ENCODE peak calls at places on chromosomes 5 and 9, in nine cellular contexts. One of them, this sample, is unnamed.

GRCh38 chr5:108379722-108380530 is 2.0 kb downstream of the FBXL17 start:
- DNase-seq in astrocyte of the spinal cord: peak
- DNase-seq in A549: no peak
- DNase-seq in upper lobe of right lung: no peak
- DNase-seq in left ventricle myocardium inferior: no peak
- DNase-seq in AG09309: no peak
- DNase-seq in mammary epithelial cell: no peak
- DNase-seq in lower leg skin: no peak
- DNase-seq in endothelial cell of umbilical vein: peak
- DNase-seq in this sample: no peak

GRCh38 chr5:138936968-138937345 is 61.8 kb upstream of the LRRTM2 start:
- DNase-seq in AG09309: no peak
- DNase-seq in left ventricle myocardium inferior: no peak
- DNase-seq in endothelial cell of umbilical vein: no peak
- DNase-seq in mammary epithelial cell: no peak
- DNase-seq in lower leg skin: peak
- DNase-seq in A549: no peak
- DNase-seq in astrocyte of the spinal cord: no peak
- DNase-seq in upper lobe of right lung: no peak
- DNase-seq in this sample: no peak

GRCh38 chr5:73300520-73301207 is 127.7 kb downstream of the TMEM174 start:
- DNase-seq in AG09309: no peak
- DNase-seq in endothelial cell of umbilical vein: no peak
- DNase-seq in mammary epithelial cell: no peak
- DNase-seq in upper lobe of right lung: no peak
- DNase-seq in left ventricle myocardium inferior: no peak
- DNase-seq in astrocyte of the spinal cord: no peak
- DNase-seq in A549: no peak
- DNase-seq in lower leg skin: no peak
- DNase-seq in this sample: no peak

GRCh38 chr5:108607421-108607820 is 140.3 kb upstream of the FER start:
- DNase-seq in left ventricle myocardium inferior: no peak
- DNase-seq in astrocyte of the spinal cord: no peak
- DNase-seq in AG09309: no peak
- DNase-seq in endothelial cell of umbilical vein: no peak
- DNase-seq in lower leg skin: no peak
- DNase-seq in A549: no peak
- DNase-seq in mammary epithelial cell: no peak
- DNase-seq in upper lobe of right lung: no peak
- DNase-seq in this sample: no peak

GRCh38 chr5:89037090-89037489 is 154.1 kb upstream of the MEF2C start:
- DNase-seq in mammary epithelial cell: peak
- DNase-seq in lower leg skin: no peak
- DNase-seq in left ventricle myocardium inferior: no peak
- DNase-seq in astrocyte of the spinal cord: peak
- DNase-seq in upper lobe of right lung: no peak
- DNase-seq in endothelial cell of umbilical vein: no peak
- DNase-seq in AG09309: no peak
- DNase-seq in A549: no peak
- DNase-seq in this sample: no peak

GRCh38 chr9:35635730-35636129 is 15.0 kb downstream of the SIT1 start:
- DNase-seq in AG09309: no peak
- DNase-seq in A549: no peak
- DNase-seq in left ventricle myocardium inferior: no peak
- DNase-seq in endothelial cell of umbilical vein: no peak
- DNase-seq in upper lobe of right lung: no peak
- DNase-seq in astrocyte of the spinal cord: no peak
- DNase-seq in lower leg skin: no peak
- DNase-seq in mammary epithelial cell: no peak
- DNase-seq in this sample: no peak

GRCh38 chr5:35313296-35313695 is 83.0 kb upstream of the PRLR start:
- DNase-seq in upper lobe of right lung: no peak
- DNase-seq in AG09309: peak
- DNase-seq in lower leg skin: no peak
- DNase-seq in A549: no peak
- DNase-seq in mammary epithelial cell: peak
- DNase-seq in astrocyte of the spinal cord: peak
- DNase-seq in left ventricle myocardium inferior: no peak
- DNase-seq in endothelial cell of umbilical vein: no peak
- DNase-seq in this sample: peak

GRCh38 chr5:81506900-81507588 is 113.1 kb upstream of the ACOT12 start:
- DNase-seq in endothelial cell of umbilical vein: peak
- DNase-seq in left ventricle myocardium inferior: no peak
- DNase-seq in A549: peak
- DNase-seq in astrocyte of the spinal cord: peak
- DNase-seq in lower leg skin: no peak
- DNase-seq in AG09309: peak
- DNase-seq in upper lobe of right lung: no peak
- DNase-seq in mammary epithelial cell: peak
- DNase-seq in this sample: peak

GRCh38 chr5:52457808-52458207 is 329.9 kb upstream of the ITGA1 start:
- DNase-seq in lower leg skin: no peak
- DNase-seq in left ventricle myocardium inferior: no peak
- DNase-seq in endothelial cell of umbilical vein: no peak
- DNase-seq in mammary epithelial cell: no peak
- DNase-seq in upper lobe of right lung: no peak
- DNase-seq in astrocyte of the spinal cord: no peak
- DNase-seq in AG09309: no peak
- DNase-seq in A549: no peak
- DNase-seq in this sample: no peak

GRCh38 chr9:89421595-89421994 is 76.3 kb downstream of the SEMA4D start:
- DNase-seq in endothelial cell of umbilical vein: no peak
- DNase-seq in upper lobe of right lung: no peak
- DNase-seq in AG09309: no peak
- DNase-seq in mammary epithelial cell: no peak
- DNase-seq in left ventricle myocardium inferior: no peak
- DNase-seq in A549: no peak
- DNase-seq in lower leg skin: no peak
- DNase-seq in astrocyte of the spinal cord: peak
- DNase-seq in this sample: no peak

GRCh38 chr5:170427672-170428236 is 38.6 kb upstream of the KCNMB1 start:
- DNase-seq in lower leg skin: no peak
- DNase-seq in endothelial cell of umbilical vein: no peak
- DNase-seq in left ventricle myocardium inferior: peak
- DNase-seq in mammary epithelial cell: no peak
- DNase-seq in AG09309: no peak
- DNase-seq in A549: no peak
- DNase-seq in astrocyte of the spinal cord: no peak
- DNase-seq in upper lobe of right lung: no peak
- DNase-seq in this sample: no peak

GRCh38 chr5:14107536-14107935 is 35.6 kb upstream of the TRIO start:
- DNase-seq in lower leg skin: no peak
- DNase-seq in left ventricle myocardium inferior: no peak
- DNase-seq in AG09309: no peak
- DNase-seq in astrocyte of the spinal cord: no peak
- DNase-seq in mammary epithelial cell: no peak
- DNase-seq in A549: no peak
- DNase-seq in endothelial cell of umbilical vein: no peak
- DNase-seq in upper lobe of right lung: no peak
- DNase-seq in this sample: no peak

GRCh38 chr9:107447834-107448233 is 41.7 kb downstream of the KLF4 start:
- DNase-seq in upper lobe of right lung: no peak
- DNase-seq in AG09309: no peak
- DNase-seq in mammary epithelial cell: no peak
- DNase-seq in lower leg skin: no peak
- DNase-seq in astrocyte of the spinal cord: no peak
- DNase-seq in endothelial cell of umbilical vein: no peak
- DNase-seq in A549: no peak
- DNase-seq in left ventricle myocardium inferior: no peak
- DNase-seq in this sample: no peak

GRCh38 chr9:84750152-84750865 is 80.8 kb downstream of the NTRK2 start:
- DNase-seq in astrocyte of the spinal cord: no peak
- DNase-seq in left ventricle myocardium inferior: no peak
- DNase-seq in mammary epithelial cell: peak
- DNase-seq in AG09309: no peak
- DNase-seq in upper lobe of right lung: no peak
- DNase-seq in endothelial cell of umbilical vein: no peak
- DNase-seq in lower leg skin: no peak
- DNase-seq in A549: no peak
- DNase-seq in this sample: peak

GRCh38 chr5:89900346-89900745 is 509.2 kb downstream of the CETN3 start:
- DNase-seq in astrocyte of the spinal cord: no peak
- DNase-seq in lower leg skin: no peak
- DNase-seq in upper lobe of right lung: no peak
- DNase-seq in left ventricle myocardium inferior: no peak
- DNase-seq in A549: no peak
- DNase-seq in mammary epithelial cell: peak
- DNase-seq in AG09309: no peak
- DNase-seq in endothelial cell of umbilical vein: no peak
- DNase-seq in this sample: no peak

GRCh38 chr5:45385321-45386058 is 310.7 kb downstream of the HCN1 start:
- DNase-seq in AG09309: no peak
- DNase-seq in lower leg skin: no peak
- DNase-seq in astrocyte of the spinal cord: peak
- DNase-seq in left ventricle myocardium inferior: no peak
- DNase-seq in mammary epithelial cell: no peak
- DNase-seq in upper lobe of right lung: no peak
- DNase-seq in A549: no peak
- DNase-seq in endothelial cell of umbilical vein: peak
- DNase-seq in this sample: peak

GRCh38 chr9:100160021-100160420 is 61.0 kb downstream of the INVS start:
- DNase-seq in upper lobe of right lung: no peak
- DNase-seq in left ventricle myocardium inferior: no peak
- DNase-seq in lower leg skin: no peak
- DNase-seq in mammary epithelial cell: no peak
- DNase-seq in astrocyte of the spinal cord: peak
- DNase-seq in AG09309: no peak
- DNase-seq in A549: no peak
- DNase-seq in endothelial cell of umbilical vein: no peak
- DNase-seq in this sample: peak

GRCh38 chr5:93300945-93301344 is 280.1 kb downstream of the NR2F1-AS1 start:
- DNase-seq in AG09309: no peak
- DNase-seq in A549: no peak
- DNase-seq in lower leg skin: no peak
- DNase-seq in endothelial cell of umbilical vein: no peak
- DNase-seq in astrocyte of the spinal cord: no peak
- DNase-seq in upper lobe of right lung: no peak
- DNase-seq in left ventricle myocardium inferior: no peak
- DNase-seq in mammary epithelial cell: no peak
- DNase-seq in this sample: no peak

DNA sequence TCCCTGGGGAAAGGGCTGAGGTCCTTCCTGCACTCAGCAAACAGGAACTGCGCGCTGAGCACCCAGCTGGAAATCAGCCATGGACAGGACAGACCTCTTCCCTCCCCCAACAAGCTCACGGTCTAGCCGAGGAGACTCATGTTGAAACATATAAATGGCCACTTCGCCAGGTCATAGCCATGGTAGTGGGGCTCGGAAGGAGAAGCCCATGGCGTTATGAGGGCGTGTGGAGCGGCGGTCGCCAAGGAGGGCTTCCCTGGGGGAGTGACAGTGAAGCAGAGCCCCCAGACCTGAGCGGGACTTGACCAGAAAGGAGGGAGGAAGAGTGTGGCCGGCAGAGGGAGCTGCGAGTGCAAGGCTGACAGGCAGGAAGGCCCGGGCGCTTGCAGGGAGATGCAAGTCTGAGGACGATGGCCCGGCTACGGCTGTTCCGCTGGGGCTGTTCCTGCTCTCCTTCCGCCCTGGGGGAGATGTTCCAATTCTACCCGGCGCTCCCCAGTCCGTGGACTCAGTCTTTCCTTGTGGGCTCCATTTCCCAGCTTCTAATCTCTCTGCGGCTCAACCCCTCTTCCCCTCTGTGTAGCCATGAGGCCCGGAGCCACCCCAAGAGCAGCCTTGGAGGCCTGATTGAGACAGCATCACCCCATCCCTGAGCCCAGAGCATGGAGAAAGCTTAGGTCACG is 43.9 kb upstream of the PRRC2B start:
- DNase-seq in lower leg skin: peak
- DNase-seq in AG09309: no peak
- DNase-seq in upper lobe of right lung: peak
- DNase-seq in endothelial cell of umbilical vein: peak
- DNase-seq in A549: peak
- DNase-seq in astrocyte of the spinal cord: peak
- DNase-seq in mammary epithelial cell: peak
- DNase-seq in left ventricle myocardium inferior: peak
- DNase-seq in this sample: no peak
- TF ChIP-seq CTCF in lower leg skin: no peak
- TF ChIP-seq CTCF in AG09309: peak
- TF ChIP-seq CTCF in upper lobe of right lung: peak
- TF ChIP-seq CTCF in endothelial cell of umbilical vein: peak
- TF ChIP-seq CTCF in A549: peak
- TF ChIP-seq CTCF in astrocyte of the spinal cord: peak
- TF ChIP-seq CTCF in mammary epithelial cell: peak
- TF ChIP-seq CTCF in left ventricle myocardium inferior: peak
- TF ChIP-seq CTCF in this sample: peak

GRCh38 chr9:20294351-20294750 is 327.9 kb downstream of the MLLT3 start:
- DNase-seq in lower leg skin: no peak
- DNase-seq in endothelial cell of umbilical vein: no peak
- DNase-seq in astrocyte of the spinal cord: no peak
- DNase-seq in AG09309: no peak
- DNase-seq in A549: no peak
- DNase-seq in mammary epithelial cell: no peak
- DNase-seq in left ventricle myocardium inferior: no peak
- DNase-seq in upper lobe of right lung: no peak
- DNase-seq in this sample: no peak
- H3K4me3 ChIP-seq in lower leg skin: no peak
- H3K4me3 ChIP-seq in endothelial cell of umbilical vein: no peak
- H3K4me3 ChIP-seq in astrocyte of the spinal cord: no peak
- H3K4me3 ChIP-seq in AG09309: no peak
- H3K4me3 ChIP-seq in A549: no peak
- H3K4me3 ChIP-seq in mammary epithelial cell: no peak
- H3K4me3 ChIP-seq in left ventricle myocardium inferior: no peak
- H3K4me3 ChIP-seq in upper lobe of right lung: no peak
- H3K4me3 ChIP-seq in this sample: no peak

DNA sequence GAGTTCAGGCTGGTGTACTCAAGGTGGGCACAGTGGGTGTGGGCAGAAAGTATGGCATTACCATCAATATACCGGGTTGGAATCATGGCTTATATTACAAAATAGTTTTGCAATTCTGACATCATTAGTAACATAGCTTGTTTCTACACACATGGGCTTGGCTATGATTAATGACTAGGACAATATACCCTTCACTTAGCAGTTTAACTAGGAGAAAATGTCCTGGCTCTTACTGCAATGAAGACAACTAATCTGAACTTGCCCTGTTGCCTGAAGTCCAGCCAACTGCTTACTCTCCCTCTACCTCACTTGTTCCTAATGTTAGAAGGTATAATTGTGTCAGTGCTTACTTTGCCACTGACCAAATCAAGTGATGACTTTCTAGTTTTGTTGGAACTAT is 612.5 kb downstream of the EFNA5 start:
- DNase-seq in astrocyte of the spinal cord: no peak
- DNase-seq in AG09309: no peak
- DNase-seq in left ventricle myocardium inferior: no peak
- DNase-seq in upper lobe of right lung: no peak
- DNase-seq in endothelial cell of umbilical vein: no peak
- DNase-seq in A549: no peak
- DNase-seq in mammary epithelial cell: peak
- DNase-seq in lower leg skin: no peak
- DNase-seq in this sample: no peak
- TF ChIP-seq CTCF in astrocyte of the spinal cord: no peak
- TF ChIP-seq CTCF in AG09309: no peak
- TF ChIP-seq CTCF in left ventricle myocardium inferior: no peak
- TF ChIP-seq CTCF in upper lobe of right lung: no peak
- TF ChIP-seq CTCF in endothelial cell of umbilical vein: no peak
- TF ChIP-seq CTCF in A549: no peak
- TF ChIP-seq CTCF in mammary epithelial cell: no peak
- TF ChIP-seq CTCF in lower leg skin: no peak
- TF ChIP-seq CTCF in this sample: no peak

DNA sequence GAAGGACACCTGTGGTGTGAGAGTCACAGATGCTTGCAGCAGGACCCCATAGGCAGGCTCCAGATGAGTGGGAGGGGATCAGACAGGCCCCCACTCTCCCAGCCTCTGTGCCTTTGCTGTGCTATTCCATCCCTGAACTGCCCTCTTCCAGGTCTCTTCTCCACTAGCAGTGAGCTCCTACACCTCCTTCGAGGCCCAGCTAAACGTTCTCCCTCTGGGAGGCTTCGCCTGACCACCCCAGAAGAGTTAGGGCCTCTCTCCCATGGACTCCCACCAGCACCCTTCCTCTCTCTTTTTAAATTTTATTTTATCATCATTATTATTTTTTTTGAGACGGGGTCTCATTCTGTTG is 35.9 kb upstream of the STRBP start:
- DNase-seq in astrocyte of the spinal cord: no peak
- DNase-seq in endothelial cell of umbilical vein: no peak
- DNase-seq in mammary epithelial cell: no peak
- DNase-seq in upper lobe of right lung: no peak
- DNase-seq in lower leg skin: peak
- DNase-seq in left ventricle myocardium inferior: no peak
- DNase-seq in A549: no peak
- DNase-seq in AG09309: no peak
- DNase-seq in this sample: no peak
- H3K4me3 ChIP-seq in astrocyte of the spinal cord: no peak
- H3K4me3 ChIP-seq in endothelial cell of umbilical vein: no peak
- H3K4me3 ChIP-seq in mammary epithelial cell: no peak
- H3K4me3 ChIP-seq in upper lobe of right lung: no peak
- H3K4me3 ChIP-seq in lower leg skin: no peak
- H3K4me3 ChIP-seq in left ventricle myocardium inferior: no peak
- H3K4me3 ChIP-seq in A549: no peak
- H3K4me3 ChIP-seq in AG09309: no peak
- H3K4me3 ChIP-seq in this sample: no peak

This sample was measured in epithelial cell of proximal tubule.